ENCODE peak calls at places on chromosome 18, in seven cellular contexts. One of them, this sample, is unnamed.

GRCh38 chr18:50284226-50284885 is 3.0 kb upstream of the MBD1 start:
- DNase-seq in vagina: no peak
- DNase-seq in spleen: no peak
- DNase-seq in tibial nerve: no peak
- DNase-seq in esophagus squamous epithelium: no peak
- DNase-seq in K562: no peak
- DNase-seq in Peyer's patch: no peak
- DNase-seq in this sample: peak

GRCh38 chr18:45365835-45366234 is 249.4 kb upstream of the SLC14A2 start:
- DNase-seq in vagina: no peak
- DNase-seq in spleen: no peak
- DNase-seq in tibial nerve: no peak
- DNase-seq in esophagus squamous epithelium: no peak
- DNase-seq in K562: no peak
- DNase-seq in Peyer's patch: no peak
- DNase-seq in this sample: no peak

GRCh38 chr18:5421981-5422380 is 121.8 kb downstream of the EPB41L3 start:
- DNase-seq in vagina: no peak
- DNase-seq in spleen: no peak
- DNase-seq in tibial nerve: no peak
- DNase-seq in esophagus squamous epithelium: no peak
- DNase-seq in K562: no peak
- DNase-seq in Peyer's patch: no peak
- DNase-seq in this sample: no peak

GRCh38 chr18:10927290-10927979 is 221.9 kb downstream of the PIEZO2 start:
- DNase-seq in vagina: no peak
- DNase-seq in spleen: no peak
- DNase-seq in tibial nerve: no peak
- DNase-seq in esophagus squamous epithelium: no peak
- DNase-seq in K562: no peak
- DNase-seq in Peyer's patch: no peak
- DNase-seq in this sample: no peak

GRCh38 chr18:65990944-65991708 is 240.3 kb downstream of the CDH7 start:
- DNase-seq in vagina: no peak
- DNase-seq in spleen: no peak
- DNase-seq in tibial nerve: no peak
- DNase-seq in esophagus squamous epithelium: no peak
- DNase-seq in K562: no peak
- DNase-seq in Peyer's patch: no peak
- DNase-seq in this sample: no peak

GRCh38 chr18:61203151-61203550 is 130.1 kb upstream of the CDH20 start:
- DNase-seq in vagina: no peak
- DNase-seq in spleen: no peak
- DNase-seq in tibial nerve: no peak
- DNase-seq in esophagus squamous epithelium: no peak
- DNase-seq in K562: no peak
- DNase-seq in Peyer's patch: no peak
- DNase-seq in this sample: no peak

GRCh38 chr18:26963292-26963691 is 97.8 kb upstream of the AQP4 start:
- DNase-seq in vagina: no peak
- DNase-seq in spleen: no peak
- DNase-seq in tibial nerve: no peak
- DNase-seq in esophagus squamous epithelium: no peak
- DNase-seq in K562: no peak
- DNase-seq in Peyer's patch: no peak
- DNase-seq in this sample: no peak

GRCh38 chr18:29164993-29165599 is 988.2 kb upstream of the CDH2 start:
- DNase-seq in vagina: no peak
- DNase-seq in spleen: no peak
- DNase-seq in tibial nerve: no peak
- DNase-seq in esophagus squamous epithelium: no peak
- DNase-seq in K562: no peak
- DNase-seq in Peyer's patch: no peak
- DNase-seq in this sample: no peak

GRCh38 chr18:52046842-52047241 is 293.2 kb upstream of the DCC start:
- DNase-seq in vagina: no peak
- DNase-seq in spleen: no peak
- DNase-seq in tibial nerve: no peak
- DNase-seq in esophagus squamous epithelium: no peak
- DNase-seq in K562: no peak
- DNase-seq in Peyer's patch: no peak
- DNase-seq in this sample: no peak

GRCh38 chr18:45255142-45255890 is 360.0 kb upstream of the SLC14A2 start:
- DNase-seq in vagina: no peak
- DNase-seq in spleen: no peak
- DNase-seq in tibial nerve: peak
- DNase-seq in esophagus squamous epithelium: no peak
- DNase-seq in K562: no peak
- DNase-seq in Peyer's patch: peak
- DNase-seq in this sample: no peak

GRCh38 chr18:46283268-46283667 is 179.1 kb downstream of the HAUS1 start:
- DNase-seq in vagina: no peak
- DNase-seq in spleen: no peak
- DNase-seq in tibial nerve: no peak
- DNase-seq in esophagus squamous epithelium: no peak
- DNase-seq in K562: no peak
- DNase-seq in Peyer's patch: no peak
- DNase-seq in this sample: no peak

GRCh38 chr18:25062720-25063119 is 289.2 kb downstream of the ZNF521 start:
- DNase-seq in vagina: no peak
- DNase-seq in spleen: no peak
- DNase-seq in tibial nerve: no peak
- DNase-seq in esophagus squamous epithelium: no peak
- DNase-seq in K562: no peak
- DNase-seq in Peyer's patch: no peak
- DNase-seq in this sample: no peak

GRCh38 chr18:67783215-67783946 is 266.9 kb upstream of the DSEL start:
- DNase-seq in vagina: no peak
- DNase-seq in spleen: no peak
- DNase-seq in tibial nerve: no peak
- DNase-seq in esophagus squamous epithelium: no peak
- DNase-seq in K562: no peak
- DNase-seq in Peyer's patch: no peak
- DNase-seq in this sample: no peak

GRCh38 chr18:25503567-25504081 is 151.7 kb upstream of the ZNF521 start:
- DNase-seq in vagina: no peak
- DNase-seq in spleen: no peak
- DNase-seq in tibial nerve: peak
- DNase-seq in esophagus squamous epithelium: no peak
- DNase-seq in K562: no peak
- DNase-seq in Peyer's patch: peak
- DNase-seq in this sample: peak

GRCh38 chr18:9631814-9632496 is 17.6 kb upstream of the PPP4R1 start:
- DNase-seq in vagina: no peak
- DNase-seq in spleen: no peak
- DNase-seq in tibial nerve: no peak
- DNase-seq in esophagus squamous epithelium: no peak
- DNase-seq in K562: no peak
- DNase-seq in Peyer's patch: no peak
- DNase-seq in this sample: no peak

DNA sequence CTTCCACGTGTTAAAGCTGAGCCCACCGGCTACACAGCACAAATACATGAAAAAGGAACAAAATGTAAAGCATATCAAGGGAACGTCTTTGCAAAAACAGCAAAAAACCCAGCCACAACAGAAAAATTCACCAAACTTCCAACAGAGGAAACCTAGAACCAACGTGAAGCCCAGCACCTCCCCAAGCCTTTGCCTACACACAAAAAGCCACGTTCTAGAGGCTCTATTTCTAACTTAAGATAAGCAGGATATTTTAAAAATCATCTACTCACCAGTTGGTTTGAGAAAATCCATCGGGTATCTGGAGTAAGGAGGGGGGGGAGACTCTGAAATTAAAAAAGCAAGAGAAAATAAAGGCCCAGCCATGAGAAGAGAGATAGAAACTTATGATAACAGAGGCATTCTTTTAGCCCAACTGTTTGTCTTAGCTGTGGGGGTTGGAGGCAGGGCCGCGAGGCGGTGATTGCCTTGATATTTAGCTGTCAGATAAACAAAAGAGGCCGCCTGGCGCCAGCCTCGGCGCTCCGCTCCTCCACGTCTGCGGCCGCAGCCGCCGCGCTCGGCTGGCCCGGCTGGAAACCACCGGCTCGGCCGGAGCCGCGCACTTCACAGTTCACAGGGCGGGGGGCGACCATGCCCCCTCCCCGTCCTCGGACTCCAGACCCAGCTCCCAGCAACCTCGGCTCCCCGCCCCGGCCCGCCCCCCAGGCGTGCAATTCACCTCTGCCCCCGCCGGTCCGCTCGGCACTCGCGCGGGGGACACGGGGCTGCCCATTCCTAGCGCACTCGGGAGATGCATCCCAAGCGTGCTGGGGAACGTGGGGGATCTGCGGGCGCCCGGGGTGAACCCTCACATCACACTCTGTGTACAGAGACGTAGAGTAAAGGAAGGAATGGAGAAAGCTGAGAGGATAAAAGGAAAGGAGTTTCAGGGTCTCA is 2.4 kb downstream of the SMAD7 start:
- DNase-seq in vagina: no peak
- DNase-seq in spleen: peak
- DNase-seq in tibial nerve: no peak
- DNase-seq in esophagus squamous epithelium: no peak
- DNase-seq in K562: peak
- DNase-seq in Peyer's patch: peak
- DNase-seq in this sample: peak
- TF ChIP-seq POLR2A in vagina: no peak
- TF ChIP-seq POLR2A in spleen: no peak
- TF ChIP-seq POLR2A in tibial nerve: no peak
- TF ChIP-seq POLR2A in esophagus squamous epithelium: no peak
- TF ChIP-seq POLR2A in K562: no peak
- TF ChIP-seq POLR2A in Peyer's patch: peak
- TF ChIP-seq POLR2A in this sample: no peak

DNA sequence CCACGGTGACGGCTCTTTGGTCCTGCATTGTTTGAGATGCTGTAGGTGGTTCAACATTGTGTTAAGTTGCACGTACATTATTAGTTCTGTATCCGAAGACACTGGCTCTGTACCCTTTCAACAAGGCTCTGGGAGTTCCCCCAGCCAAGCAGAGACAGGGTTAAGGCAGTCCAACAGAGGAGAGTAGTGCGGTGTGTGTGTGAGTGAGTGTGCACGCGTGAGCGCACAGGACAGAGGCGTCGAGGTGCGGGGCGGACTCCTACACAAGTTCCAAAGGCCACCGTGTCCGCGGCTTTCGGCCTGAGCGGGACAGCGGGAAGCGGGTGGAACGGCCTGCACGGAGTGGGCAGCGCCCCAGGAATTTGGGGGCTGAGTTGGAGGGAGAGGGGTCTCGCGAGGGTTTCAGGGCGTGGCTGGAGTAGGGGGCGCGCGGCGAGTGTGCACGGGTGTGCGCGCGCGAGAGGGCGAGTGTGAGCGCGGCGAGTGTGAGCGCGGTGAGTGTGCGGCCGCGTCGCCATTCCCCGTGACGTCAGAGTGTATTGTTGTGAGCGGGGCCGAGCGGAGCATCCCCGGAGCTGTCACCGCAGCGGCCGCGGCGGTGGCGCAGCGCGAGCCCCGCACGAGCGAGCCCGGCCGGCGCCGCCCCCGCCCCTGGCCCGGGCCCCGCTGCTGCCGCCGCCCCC is at the start of gene ASXL3:
- DNase-seq in vagina: no peak
- DNase-seq in spleen: peak
- DNase-seq in tibial nerve: peak
- DNase-seq in esophagus squamous epithelium: no peak
- DNase-seq in K562: no peak
- DNase-seq in Peyer's patch: peak
- DNase-seq in this sample: peak
- TF ChIP-seq POLR2A in vagina: no peak
- TF ChIP-seq POLR2A in spleen: no peak
- TF ChIP-seq POLR2A in tibial nerve: no peak
- TF ChIP-seq POLR2A in esophagus squamous epithelium: no peak
- TF ChIP-seq POLR2A in K562: no peak
- TF ChIP-seq POLR2A in Peyer's patch: no peak
- TF ChIP-seq POLR2A in this sample: no peak

GRCh38 chr18:58754544-58755068 is 83.3 kb downstream of the MALT1 start:
- DNase-seq in vagina: no peak
- DNase-seq in spleen: peak
- DNase-seq in tibial nerve: no peak
- DNase-seq in esophagus squamous epithelium: no peak
- DNase-seq in K562: no peak
- DNase-seq in Peyer's patch: peak
- DNase-seq in this sample: no peak
- TF ChIP-seq POLR2A in vagina: no peak
- TF ChIP-seq POLR2A in spleen: no peak
- TF ChIP-seq POLR2A in tibial nerve: no peak
- TF ChIP-seq POLR2A in esophagus squamous epithelium: no peak
- TF ChIP-seq POLR2A in K562: no peak
- TF ChIP-seq POLR2A in Peyer's patch: no peak
- TF ChIP-seq POLR2A in this sample: no peak

DNA sequence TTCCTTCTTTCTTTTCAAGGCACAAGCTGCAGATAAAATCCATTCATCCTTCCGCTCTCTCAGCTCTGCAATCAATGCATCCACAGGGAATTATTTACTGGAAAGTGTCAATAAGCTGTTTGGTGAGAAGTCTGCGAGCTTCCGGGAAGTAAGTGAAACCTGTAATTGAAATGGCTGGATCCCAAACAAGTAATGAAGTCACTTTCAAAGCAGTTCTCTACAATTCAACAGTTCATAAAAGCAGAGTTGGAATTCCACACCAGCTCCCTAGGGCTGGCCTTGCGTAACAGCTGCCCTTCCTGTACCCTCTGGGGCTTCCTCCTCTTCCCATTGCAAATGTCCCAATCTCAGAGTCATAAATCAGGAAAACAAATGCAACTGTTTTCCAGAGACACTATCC is 9.6 kb downstream of the SERPINB2 start:
- DNase-seq in vagina: no peak
- DNase-seq in spleen: no peak
- DNase-seq in tibial nerve: no peak
- DNase-seq in esophagus squamous epithelium: no peak
- DNase-seq in K562: no peak
- DNase-seq in Peyer's patch: no peak
- DNase-seq in this sample: no peak
- TF ChIP-seq POLR2A in vagina: no peak
- TF ChIP-seq POLR2A in spleen: no peak
- TF ChIP-seq POLR2A in tibial nerve: no peak
- TF ChIP-seq POLR2A in esophagus squamous epithelium: no peak
- TF ChIP-seq POLR2A in K562: no peak
- TF ChIP-seq POLR2A in Peyer's patch: no peak
- TF ChIP-seq POLR2A in this sample: no peak

DNA sequence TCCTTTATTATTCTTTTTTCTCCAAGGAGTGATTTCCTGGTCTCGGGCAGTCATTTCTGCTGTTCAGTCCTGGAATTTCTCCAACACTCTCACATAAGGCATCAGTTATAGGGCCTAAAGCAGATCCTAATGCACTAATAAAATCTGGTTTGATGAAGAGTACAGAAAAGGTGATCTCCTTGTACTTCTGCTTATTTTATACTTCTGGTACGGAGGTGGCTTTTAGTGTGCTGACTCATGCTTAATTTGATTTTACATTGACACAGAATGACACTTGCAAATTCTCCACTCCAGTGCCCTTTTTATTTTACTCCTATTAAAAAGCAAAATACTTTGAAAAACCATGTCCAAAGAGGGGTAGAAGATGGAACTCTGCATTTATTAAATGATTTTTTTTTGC is 157.4 kb downstream of the DOK6 start:
- DNase-seq in vagina: no peak
- DNase-seq in spleen: no peak
- DNase-seq in tibial nerve: no peak
- DNase-seq in esophagus squamous epithelium: no peak
- DNase-seq in K562: no peak
- DNase-seq in Peyer's patch: no peak
- DNase-seq in this sample: no peak
- TF ChIP-seq POLR2A in vagina: no peak
- TF ChIP-seq POLR2A in spleen: no peak
- TF ChIP-seq POLR2A in tibial nerve: no peak
- TF ChIP-seq POLR2A in esophagus squamous epithelium: no peak
- TF ChIP-seq POLR2A in K562: no peak
- TF ChIP-seq POLR2A in Peyer's patch: no peak
- TF ChIP-seq POLR2A in this sample: no peak